ENCODE peak calls at places on chromosomes 2 and 18, in eight cellular contexts. Y is lower leg skin, B is prostate gland, O is HCT116, R is RWPE1, G is IMR-90, L is heart left ventricle, E is fibroblast of the aortic adventitia. C is an unnamed sample.

GRCh38 chr18:2656237-2657042 is 914 bp downstream of the SMCHD1 start:
- DNase-seq in L (peak), G (peak), R (peak), B (peak), O (no peak), E (peak), Y (peak), C (no peak)

GRCh38 chr2:144659731-144660275 is 139.9 kb upstream of the ZEB2 start:
- DNase-seq in G (peak), Y (no peak), L (no peak), O (peak), E (peak), R (peak), B (no peak), C (no peak)

GRCh38 chr2:105287692-105288091 is 41.8 kb downstream of the TGFBRAP1 start:
- DNase-seq in R (peak), Y (peak), E (peak), B (no peak), G (peak), L (no peak), O (peak), C (no peak)

GRCh38 chr2:216346781-216347180 is 25.5 kb downstream of the MARCHF4 start:
- DNase-seq in O (no peak), B (no peak), E (no peak), R (no peak), G (no peak), L (no peak), Y (no peak), C (no peak)

GRCh38 chr2:138209009-138209408 is 244.7 kb downstream of the HNMT start:
- DNase-seq in O (no peak), G (no peak), E (no peak), Y (no peak), L (no peak), R (peak), B (no peak), C (no peak)

GRCh38 chr2:232239956-232240681 is 138.4 kb upstream of the ALPP start:
- DNase-seq in R (peak), E (peak), Y (no peak), B (no peak), G (peak), L (no peak), O (no peak), C (no peak)

GRCh38 chr2:19900536-19901200 is 1.1 kb downstream of the TTC32 start:
- DNase-seq in E (peak), G (no peak), R (peak), B (no peak), O (no peak), L (no peak), Y (no peak), C (no peak)

GRCh38 chr2:177254433-177255226 is 9.9 kb downstream of the NFE2L2 start:
- DNase-seq in E (peak), B (no peak), Y (peak), G (peak), O (peak), L (peak), R (no peak), C (no peak)

GRCh38 chr18:72427721-72428120 is 116.4 kb downstream of the CBLN2 start:
- DNase-seq in R (no peak), L (no peak), O (no peak), Y (no peak), E (no peak), G (peak), B (no peak), C (no peak)

GRCh38 chr2:230323385-230324106 is 3.4 kb upstream of the SP140L start:
- DNase-seq in B (no peak), O (peak), L (no peak), E (no peak), Y (peak), R (no peak), G (no peak), C (no peak)

GRCh38 chr2:201127128-201127521 is 11.2 kb downstream of the CFLAR start:
- DNase-seq in O (no peak), G (no peak), B (no peak), Y (no peak), R (no peak), E (no peak), L (no peak), C (no peak)

GRCh38 chr2:236170678-236171212 is 2.6 kb upstream of the GBX2 start:
- DNase-seq in O (no peak), E (no peak), Y (no peak), B (no peak), G (no peak), R (no peak), L (no peak), C (no peak)

GRCh38 chr2:3725458-3726250 is 22.3 kb downstream of the DCDC2C start:
- DNase-seq in O (no peak), G (no peak), Y (peak), R (no peak), L (no peak), E (no peak), B (no peak), C (no peak)

GRCh38 chr2:86358982-86359381 is 21.6 kb upstream of the REEP1 start:
- DNase-seq in L (no peak), O (no peak), Y (no peak), R (no peak), E (no peak), G (no peak), B (no peak), C (no peak)

GRCh38 chr18:78612801-78613200 is 366.8 kb upstream of the SALL3 start:
- DNase-seq in E (no peak), B (no peak), R (no peak), Y (peak), O (no peak), G (no peak), L (no peak), C (no peak)

GRCh38 chr2:205259131-205259530 is 423.2 kb upstream of the NRP2 start:
- DNase-seq in L (no peak), E (no peak), Y (no peak), O (no peak), G (peak), B (no peak), R (no peak), C (no peak)

GRCh38 chr2:27372937-27373336 is 2.5 kb downstream of the SNX17 start:
- DNase-seq in O (no peak), E (no peak), B (no peak), Y (no peak), L (no peak), G (no peak), R (no peak), C (no peak)

GRCh38 chr2:74235041-74235440 is 36.6 kb downstream of the MTHFD2 start:
- DNase-seq in R (no peak), Y (peak), L (no peak), O (no peak), E (no peak), G (no peak), B (no peak), C (no peak)

GRCh38 chr2:171225302-171225980 is 64.7 kb upstream of the TLK1 start:
- DNase-seq in E (peak), B (no peak), Y (no peak), G (peak), R (peak), L (no peak), O (peak), C (no peak)

GRCh38 chr18:6022089-6022444 is 126.7 kb upstream of the TMEM200C start:
- DNase-seq in E (peak), Y (no peak), B (no peak), G (peak), O (no peak), R (no peak), L (no peak), C (no peak)

GRCh38 chr18:74517236-74517630 is 17.1 kb upstream of the CNDP1 start:
- DNase-seq in L (no peak), O (no peak), E (no peak), G (no peak), Y (peak), R (no peak), B (no peak), C (no peak)

GRCh38 chr18:74520096-74520833 is 14.0 kb upstream of the CNDP1 start:
- DNase-seq in E (no peak), Y (peak), B (no peak), O (no peak), L (no peak), G (no peak), R (no peak), C (no peak)

GRCh38 chr18:74521068-74521725 is 13.1 kb upstream of the CNDP1 start:
- DNase-seq in O (no peak), E (no peak), L (no peak), G (no peak), B (no peak), R (no peak), Y (peak), C (no peak)

GRCh38 chr18:74518456-74519315 is 15.6 kb upstream of the CNDP1 start:
- DNase-seq in Y (peak), O (no peak), G (no peak), R (no peak), E (no peak), B (no peak), L (no peak), C (no peak)

DNA sequence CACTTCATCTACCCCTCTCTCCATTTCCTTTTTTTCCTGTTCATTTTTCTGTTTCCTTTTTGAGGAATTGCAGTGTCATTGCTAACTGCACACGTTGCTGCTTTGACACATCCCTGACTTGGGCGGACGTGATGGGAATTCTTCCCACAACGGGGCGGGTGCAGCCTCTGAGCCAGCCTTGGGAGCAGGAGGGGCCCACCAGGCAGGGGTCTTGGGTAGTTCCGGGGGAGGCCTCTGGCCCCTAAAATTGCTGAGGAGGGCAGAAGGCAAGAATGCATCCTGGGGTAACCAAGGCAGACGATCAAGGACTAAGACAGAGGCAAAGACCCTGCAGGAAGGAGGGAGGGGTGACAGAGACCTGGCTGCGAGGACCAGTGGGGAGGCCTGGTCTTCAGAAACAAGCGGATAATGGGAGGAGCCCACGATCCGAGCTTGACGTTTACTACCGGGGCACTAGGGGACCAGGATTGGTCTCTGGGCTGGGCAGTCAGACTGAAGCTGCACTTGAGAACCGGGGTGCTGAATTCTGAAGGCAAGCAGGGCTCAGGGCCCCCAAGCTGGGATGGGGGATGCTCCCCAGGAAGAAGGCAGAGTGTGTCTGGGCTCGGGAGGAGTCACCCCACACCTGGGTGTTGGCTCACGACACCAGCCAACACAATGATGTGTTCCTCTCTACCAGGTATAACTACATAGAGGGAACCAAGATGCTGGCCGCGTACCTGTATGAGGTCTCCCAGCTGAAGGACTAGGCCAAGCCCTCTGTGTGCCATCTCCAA is 14.8 kb upstream of the CNDP1 start:
- DNase-seq in E (no peak), R (no peak), Y (peak), L (no peak), O (no peak), G (no peak), B (no peak), C (no peak)
- TF ChIP-seq CTCF in E (no peak), R (no peak), Y (no peak), L (no peak), O (no peak), G (no peak), B (no peak), C (no peak)

GRCh38 chr18:26812462-26812861 is 53.0 kb downstream of the AQP4 start:
- DNase-seq in L (no peak), O (no peak), G (no peak), B (no peak), R (no peak), E (no peak), Y (no peak), C (no peak)

GRCh38 chr18:26818461-26818860 is 47.0 kb downstream of the AQP4 start:
- DNase-seq in O (no peak), L (no peak), B (no peak), G (no peak), Y (no peak), E (no peak), R (no peak), C (no peak)

DNA sequence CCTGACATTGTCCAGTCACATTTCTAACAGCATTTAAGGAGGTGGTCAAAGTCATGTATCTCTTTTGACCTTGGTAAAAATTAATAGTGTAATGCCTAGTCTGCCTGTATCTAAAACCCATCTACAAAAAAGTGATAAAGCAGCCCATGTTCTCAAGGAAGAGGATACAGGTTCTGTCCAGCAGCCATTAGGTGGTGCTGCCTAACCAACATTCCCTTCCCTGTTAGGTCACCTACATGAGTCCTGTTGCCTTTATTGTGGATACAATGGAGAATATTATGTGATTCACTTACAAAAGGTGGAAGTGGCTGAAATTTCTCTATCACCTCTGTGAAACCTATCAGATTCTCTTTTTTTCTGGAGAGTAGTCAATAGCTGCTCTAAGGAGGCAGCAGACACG is 52.5 kb downstream of the AQP4 start:
- DNase-seq in O (peak), B (peak), L (peak), E (peak), Y (no peak), G (no peak), R (peak), C (no peak)
- TF ChIP-seq CTCF in O (peak), B (peak), L (peak), E (peak), Y (no peak), G (no peak), R (no peak), C (no peak)

DNA sequence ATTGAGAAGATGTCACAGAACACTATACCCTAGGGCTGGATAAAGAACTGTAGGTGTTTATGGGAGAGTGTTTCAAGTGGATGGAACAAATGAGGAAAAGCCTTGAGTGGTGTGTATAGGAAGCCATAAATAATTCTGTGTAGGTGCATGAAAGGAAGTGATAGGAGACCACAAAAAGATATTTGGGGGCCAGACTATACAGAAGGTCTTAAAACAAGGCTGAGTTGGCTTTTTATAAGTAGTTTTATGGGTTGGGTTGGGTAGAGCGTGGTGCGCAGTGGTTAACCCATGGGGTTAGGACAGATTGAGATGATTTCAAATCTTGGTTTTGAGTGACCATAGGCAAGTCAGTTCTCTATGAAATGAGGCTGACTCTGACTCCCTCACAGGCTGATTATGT is 110.5 kb downstream of the PKP4 start:
- DNase-seq in E (no peak), R (no peak), L (no peak), O (no peak), Y (no peak), G (no peak), B (no peak), C (no peak)
- TF ChIP-seq CTCF in E (no peak), R (no peak), L (no peak), O (no peak), Y (no peak), G (no peak), B (no peak), C (no peak)

DNA sequence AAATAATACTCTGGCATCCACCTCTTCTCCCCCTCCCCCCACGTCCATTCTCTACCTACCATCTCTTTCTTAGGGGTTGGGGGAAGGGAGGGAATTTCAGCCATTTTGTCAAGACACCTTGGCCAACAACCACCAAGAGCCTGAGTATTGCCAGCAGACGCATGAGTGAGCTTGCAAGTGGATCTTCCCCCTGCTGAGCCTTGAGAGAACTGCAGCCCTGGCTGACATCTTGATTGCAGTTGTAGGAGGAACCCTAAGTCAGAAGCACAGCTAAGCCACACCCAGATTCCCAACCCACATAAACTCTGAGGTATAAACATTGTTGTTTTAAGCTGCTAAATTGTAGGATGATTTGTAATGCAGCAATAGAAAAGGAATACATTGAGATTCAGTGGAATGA is 165.6 kb downstream of the TMEFF2 start:
- DNase-seq in R (no peak), O (peak), E (no peak), Y (no peak), G (peak), L (no peak), B (no peak), C (no peak)
- TF ChIP-seq CTCF in R (no peak), O (no peak), E (peak), Y (no peak), G (peak), L (no peak), B (no peak), C (no peak)

GRCh38 chr2:127811397-127811860 is 458 bp upstream of the WDR33 start:
- DNase-seq in G (no peak), L (no peak), E (no peak), R (no peak), B (no peak), O (no peak), Y (no peak), C (no peak)

GRCh38 chr2:127810637-127811396 is at the start of gene WDR33:
- DNase-seq in B (peak), G (peak), R (peak), L (peak), Y (peak), E (peak), O (peak), C (peak)

GRCh38 chr2:127807678-127808353 is 3.2 kb downstream of the WDR33 start:
- DNase-seq in Y (peak), R (no peak), E (peak), O (no peak), G (no peak), L (no peak), B (no peak), C (no peak)

GRCh38 chr2:127811922-127812321 is 951 bp upstream of the WDR33 start:
- DNase-seq in O (no peak), G (no peak), L (no peak), R (no peak), E (no peak), Y (no peak), B (no peak), C (no peak)

GRCh38 chr2:127810156-127810636 is 775 bp downstream of the WDR33 start:
- DNase-seq in G (peak), E (no peak), O (no peak), R (peak), B (peak), Y (peak), L (no peak), C (no peak)
- TF ChIP-seq CTCF in G (no peak), E (no peak), O (no peak), R (no peak), B (no peak), Y (no peak), L (no peak), C (no peak)

DNA sequence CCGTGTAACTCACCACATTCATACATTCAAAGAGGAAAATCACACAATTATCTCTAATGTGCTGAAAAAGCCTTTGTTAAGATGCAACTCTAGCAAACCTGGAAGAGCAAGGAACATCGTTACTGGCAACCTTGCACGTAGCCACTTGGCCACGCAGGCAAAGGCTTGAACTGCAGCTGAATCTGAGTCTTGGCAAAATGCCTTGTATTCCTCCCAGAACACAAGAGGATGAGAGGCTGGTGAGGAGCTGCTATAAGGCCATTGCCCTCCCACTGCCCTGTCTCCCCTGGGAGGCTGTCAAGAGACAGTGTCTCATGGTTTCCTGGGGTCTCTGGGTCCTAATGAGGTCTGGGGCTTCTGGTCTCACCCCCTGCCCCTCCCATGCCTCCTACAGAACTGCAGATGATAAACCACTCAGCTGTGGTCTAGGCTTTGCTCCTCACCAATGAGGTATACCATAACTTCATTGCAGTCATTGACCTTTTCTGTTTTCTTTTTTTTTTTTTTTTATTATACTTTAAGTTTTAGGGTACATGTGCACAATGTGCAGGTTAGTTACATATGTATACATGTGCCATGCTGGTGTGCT is 141.4 kb downstream of the SPP2 start:
- DNase-seq in B (no peak), L (no peak), G (peak), O (peak), E (peak), R (peak), Y (no peak), C (no peak)
- TF ChIP-seq CTCF in B (no peak), L (no peak), G (no peak), O (no peak), E (no peak), R (no peak), Y (no peak), C (no peak)

GRCh38 chr18:60411715-60412114 is 39.1 kb upstream of the MC4R start:
- DNase-seq in L (no peak), O (peak), R (no peak), E (no peak), G (no peak), Y (no peak), B (no peak), C (no peak)
- TF ChIP-seq CTCF in L (no peak), O (no peak), R (no peak), E (peak), G (no peak), Y (no peak), B (no peak), C (no peak)

GRCh38 chr18:30971338-30971956 is 71.1 kb downstream of the DSC3 start:
- DNase-seq in Y (no peak), R (no peak), E (peak), L (no peak), B (no peak), G (peak), O (peak), C (no peak)

GRCh38 chr18:30969670-30970069 is 72.9 kb downstream of the DSC3 start:
- DNase-seq in R (no peak), E (no peak), B (no peak), G (no peak), L (no peak), Y (no peak), O (no peak), C (no peak)

GRCh38 chr18:30967701-30968100 is 74.8 kb downstream of the DSC3 start:
- DNase-seq in E (no peak), R (no peak), O (no peak), B (no peak), Y (no peak), L (no peak), G (no peak), C (no peak)

GRCh38 chr18:30965237-30965636 is 77.3 kb downstream of the DSC3 start:
- DNase-seq in O (no peak), R (no peak), B (no peak), E (no peak), Y (no peak), G (no peak), L (no peak), C (no peak)

GRCh38 chr18:30970201-30970816 is 72.2 kb downstream of the DSC3 start:
- DNase-seq in O (peak), B (peak), Y (no peak), G (peak), R (peak), E (peak), L (no peak), C (no peak)
- TF ChIP-seq CTCF in O (peak), B (peak), Y (no peak), G (peak), R (peak), E (no peak), L (peak), C (no peak)

GRCh38 chr2:25598332-25598731 is 75.0 kb downstream of the DTNB start:
- DNase-seq in G (no peak), E (no peak), R (no peak), B (no peak), L (no peak), Y (no peak), O (no peak), C (no peak)
- TF ChIP-seq CTCF in G (no peak), E (no peak), R (no peak), B (no peak), L (no peak), Y (no peak), O (no peak), C (no peak)

C was measured in omental fat pad.